ENCODE peak calls at places on chromosomes 13 and 19, in eight cellular contexts. Z is psoas muscle, Y is NCI-H345, P is GM18507, M is anterior cingulate cortex, C is WTC11, S is RPMI7951, F is Caco-2. Q is an unnamed sample.

GRCh38 chr19:48969276-48970138 is 4.4 kb downstream of the FTL start:
- DNase-seq in Z (no peak), Y (no peak), P (no peak), M (no peak), C (no peak), S (no peak), F (peak), Q (peak)

GRCh38 chr19:13835791-13836723 is 40.8 kb downstream of the ZSWIM4 start:
- DNase-seq in Z (peak), Y (no peak), P (no peak), M (no peak), C (no peak), S (peak), F (no peak), Q (peak)

GRCh38 chr19:54424201-54424600 is 8.9 kb downstream of the TTYH1 start:
- DNase-seq in Z (no peak), Y (no peak), P (no peak), M (no peak), C (no peak), S (no peak), F (no peak), Q (no peak)

GRCh38 chr19:51460164-51460992 is 2.1 kb upstream of the SIGLEC8 start:
- DNase-seq in Z (no peak), Y (no peak), P (no peak), M (no peak), C (peak), S (no peak), F (no peak), Q (no peak)

GRCh38 chr19:54388001-54388802 is 23.5 kb upstream of the LAIR1 start:
- DNase-seq in Z (no peak), Y (no peak), P (no peak), M (no peak), C (peak), S (no peak), F (peak), Q (no peak)

GRCh38 chr19:29715695-29716581 is 877 bp upstream of the C19orf12 start:
- DNase-seq in Z (no peak), Y (no peak), P (no peak), M (no peak), C (no peak), S (peak), F (no peak), Q (peak)

GRCh38 chr13:53174550-53174949 is 145.9 kb downstream of the OLFM4 start:
- DNase-seq in Z (no peak), Y (no peak), P (no peak), M (no peak), C (no peak), S (no peak), F (no peak), Q (no peak)

GRCh38 chr19:34732548-34733255 is 1.3 kb upstream of the ZNF181 start:
- DNase-seq in Z (no peak), Y (no peak), P (no peak), M (no peak), C (no peak), S (no peak), F (no peak), Q (no peak)

GRCh38 chr13:27079421-27079958 is 92.1 kb downstream of the USP12 start:
- DNase-seq in Z (no peak), Y (no peak), P (no peak), M (no peak), C (peak), S (peak), F (peak), Q (peak)

GRCh38 chr19:9308091-9308490 is 1.5 kb downstream of the ZNF699 start:
- DNase-seq in Z (no peak), Y (no peak), P (no peak), M (no peak), C (no peak), S (no peak), F (no peak), Q (no peak)

GRCh38 chr19:12847159-12848139 is 9.1 kb downstream of the MAST1 start:
- DNase-seq in Z (peak), Y (peak), P (peak), M (peak), C (peak), S (peak), F (peak), Q (peak)

GRCh38 chr19:38990949-38991697 is 15.6 kb upstream of the FBXO17 start:
- DNase-seq in Z (peak), Y (no peak), P (no peak), M (no peak), C (no peak), S (peak), F (no peak), Q (peak)

GRCh38 chr13:95129004-95129403 is 172.2 kb downstream of the ABCC4 start:
- DNase-seq in Z (no peak), Y (no peak), P (no peak), M (no peak), C (no peak), S (no peak), F (no peak), Q (no peak)

GRCh38 chr13:72437458-72437857 is 290.0 kb downstream of the MZT1 start:
- DNase-seq in Z (no peak), Y (no peak), P (no peak), M (no peak), C (no peak), S (peak), F (no peak), Q (peak)

GRCh38 chr19:44660081-44660480 is 11.2 kb upstream of the CEACAM19 start:
- DNase-seq in Z (no peak), Y (no peak), P (no peak), M (no peak), C (no peak), S (no peak), F (no peak), Q (no peak)

GRCh38 chr13:33441015-33441414 is 155.5 kb upstream of the STARD13 start:
- DNase-seq in Z (no peak), Y (peak), P (no peak), M (no peak), C (peak), S (peak), F (no peak), Q (peak)

GRCh38 chr19:4376991-4377781 is 23.2 kb downstream of the SH3GL1 start:
- DNase-seq in Z (peak), Y (no peak), P (no peak), M (no peak), C (no peak), S (peak), F (no peak), Q (peak)

GRCh38 chr13:113953561-113953960 is 20.3 kb downstream of the C13orf46 start:
- DNase-seq in Z (no peak), Y (no peak), P (no peak), M (no peak), C (no peak), S (no peak), F (no peak), Q (no peak)

GRCh38 chr13:44051923-44052322 is 172.2 kb downstream of the LACC1 start:
- DNase-seq in Z (no peak), Y (no peak), P (no peak), M (no peak), C (no peak), S (peak), F (no peak), Q (no peak)

GRCh38 chr19:50414850-50415660 is 3.7 kb upstream of the SPIB start:
- DNase-seq in Z (peak), Y (no peak), P (peak), M (peak), C (peak), S (peak), F (peak), Q (peak)

GRCh38 chr13:52925775-52926285 is 77.4 kb upstream of the PCDH8 start:
- DNase-seq in Z (no peak), Y (no peak), P (no peak), M (no peak), C (no peak), S (no peak), F (no peak), Q (no peak)

GRCh38 chr19:38401148-38401547 is 1.7 kb upstream of the FAM98C start:
- DNase-seq in Z (no peak), Y (no peak), P (no peak), M (no peak), C (no peak), S (peak), F (no peak), Q (peak)

GRCh38 chr13:49297338-49297737 is 49.6 kb downstream of the CDADC1 start:
- DNase-seq in Z (no peak), Y (no peak), P (no peak), M (no peak), C (no peak), S (no peak), F (no peak), Q (no peak)

GRCh38 chr13:35917252-35917941 is 213.8 kb downstream of the DCLK1 start:
- DNase-seq in Z (no peak), Y (no peak), P (no peak), M (no peak), C (no peak), S (no peak), F (no peak), Q (peak)

GRCh38 chr13:89380101-89380500 is 1708.9 kb downstream of the SLITRK5 start:
- DNase-seq in Z (no peak), Y (no peak), P (no peak), M (no peak), C (no peak), S (no peak), F (no peak), Q (peak)

GRCh38 chr19:8501547-8501946 is 893 bp downstream of the PRAM1 start:
- DNase-seq in Z (no peak), Y (no peak), P (no peak), M (no peak), C (no peak), S (no peak), F (no peak), Q (no peak)

GRCh38 chr13:112053744-112054615 is 13.0 kb upstream of the SOX1 start:
- DNase-seq in Z (no peak), Y (peak), P (no peak), M (no peak), C (peak), S (no peak), F (no peak), Q (no peak)

GRCh38 chr13:20301391-20302071 is 69.4 kb upstream of the GJB6 start:
- DNase-seq in Z (peak), Y (no peak), P (no peak), M (no peak), C (peak), S (no peak), F (no peak), Q (no peak)

GRCh38 chr13:73275163-73275562 is 216.4 kb downstream of the KLF5 start:
- DNase-seq in Z (no peak), Y (no peak), P (no peak), M (no peak), C (no peak), S (no peak), F (no peak), Q (no peak)

GRCh38 chr19:11125994-11126685 is 29.4 kb downstream of the SPC24 start:
- DNase-seq in Z (peak), Y (peak), P (no peak), M (peak), C (peak), S (peak), F (peak), Q (peak)

GRCh38 chr19:29685326-29685725 is 20.1 kb downstream of the PLEKHF1 start:
- DNase-seq in Z (no peak), Y (no peak), P (no peak), M (no peak), C (no peak), S (peak), F (no peak), Q (no peak)

GRCh38 chr13:43879323-43880181 is at the start of the genes CCDC122 and LACC1:
- DNase-seq in Z (peak), Y (peak), P (peak), M (peak), C (peak), S (peak), F (peak), Q (peak)

GRCh38 chr19:39046037-39046821 is 13.9 kb upstream of the FBXO27 start:
- DNase-seq in Z (no peak), Y (no peak), P (no peak), M (no peak), C (no peak), S (peak), F (peak), Q (peak)

GRCh38 chr19:16319466-16319865 is 5.2 kb upstream of the KLF2 start:
- DNase-seq in Z (no peak), Y (no peak), P (no peak), M (no peak), C (no peak), S (peak), F (no peak), Q (no peak)

GRCh38 chr13:28744656-28745055 is 25.9 kb upstream of the SLC46A3 start:
- DNase-seq in Z (no peak), Y (no peak), P (no peak), M (no peak), C (no peak), S (no peak), F (no peak), Q (no peak)

GRCh38 chr19:10863107-10863700 is 8.1 kb upstream of the CARM1 start:
- DNase-seq in Z (peak), Y (no peak), P (no peak), M (no peak), C (no peak), S (peak), F (no peak), Q (peak)

GRCh38 chr13:110965038-110965754 is 50.3 kb upstream of the ANKRD10 start:
- DNase-seq in Z (no peak), Y (no peak), P (no peak), M (no peak), C (no peak), S (peak), F (no peak), Q (peak)

GRCh38 chr13:51806571-51806970 is 2.6 kb upstream of the DHRS12 start:
- DNase-seq in Z (no peak), Y (no peak), P (no peak), M (no peak), C (no peak), S (peak), F (no peak), Q (no peak)

GRCh38 chr19:37975596-37976515 is 68.8 kb downstream of the SIPA1L3 start:
- DNase-seq in Z (no peak), Y (no peak), P (no peak), M (no peak), C (no peak), S (no peak), F (no peak), Q (no peak)

GRCh38 chr13:108895220-108895704 is 265.9 kb downstream of the MYO16 start:
- DNase-seq in Z (no peak), Y (peak), P (no peak), M (no peak), C (no peak), S (peak), F (no peak), Q (peak)